ENCODE peak calls at places on chromosomes 11 and 22, in five cellular contexts. D, R, O, H and K are unnamed samples.

GRCh38 chr11:102666331-102666957 is 39.1 kb downstream of the MMP27 start:
- DNase-seq in R (peak; percentile 37), O (peak; percentile 79), H (peak; percentile 88), D (peak; percentile 30), K (peak; percentile 19)

GRCh38 chr11:121249039-121249663 is 43.4 kb upstream of the SC5D start:
- DNase-seq in D (peak; percentile 29), O (peak; percentile 72), R (peak; percentile 24), H (peak; percentile 61), K (no peak)

GRCh38 chr11:74819400-74819799 is 70.8 kb downstream of the RNF169 start:
- DNase-seq in R (no peak), O (no peak), D (no peak), H (no peak), K (no peak)

GRCh38 chr22:42868751-42869251 is 11.7 kb upstream of the ARFGAP3 start:
- DNase-seq in R (no peak), H (no peak), O (no peak), D (no peak), K (no peak)

GRCh38 chr11:62538470-62539237 is 8.0 kb downstream of the AHNAK start:
- DNase-seq in O (no peak), R (no peak), D (no peak), H (peak; percentile 29), K (no peak)

GRCh38 chr11:59669611-59670009 is 773 bp upstream of the PATL1 start:
- DNase-seq in R (no peak), O (peak; percentile 41), H (no peak), D (no peak), K (no peak)

GRCh38 chr22:31610611-31611010 is 51.4 kb downstream of the PISD start:
- DNase-seq in R (no peak), O (no peak), D (no peak), H (no peak), K (no peak)

GRCh38 chr11:59556883-59557205 is 45.5 kb downstream of the OR4D9 start:
- DNase-seq in O (peak; percentile 23), R (no peak), D (no peak), H (peak; percentile 49), K (no peak)

GRCh38 chr22:26054846-26055245 is 114.4 kb upstream of the SEZ6L start:
- DNase-seq in O (no peak), H (no peak), R (no peak), D (no peak), K (no peak)

GRCh38 chr11:3164540-3165151 is 464 bp downstream of the OSBPL5 start:
- DNase-seq in H (no peak), R (no peak), D (no peak), O (no peak), K (no peak)

GRCh38 chr11:26843539-26843938 is 121.7 kb upstream of the SLC5A12 start:
- DNase-seq in R (no peak), O (no peak), H (no peak), D (no peak), K (no peak)

GRCh38 chr11:61349189-61349751 is 12.4 kb downstream of the CYB561A3 start:
- DNase-seq in O (no peak), D (no peak), H (no peak), R (no peak), K (no peak)
- H3K9ac ChIP-seq in O (no peak overlapping the region), D (peak overlapping the region; percentile 72), H (no peak overlapping the region), R (no peak overlapping the region), K (no peak overlapping the region)

GRCh38 chr22:46728470-46728869 is 9.6 kb downstream of the CERK start:
- DNase-seq in H (no peak), O (no peak), D (no peak), R (no peak), K (no peak)
- H3K27ac ChIP-seq in H (no peak overlapping the region), O (no peak overlapping the region), D (no peak overlapping the region), R (no peak overlapping the region), K (peak overlapping the region; percentile 10)

GRCh38 chr11:73374130-73374529 is 2.1 kb upstream of the RELT start:
- DNase-seq in D (no peak), H (no peak), O (no peak), R (no peak), K (no peak)

GRCh38 chr11:73372371-73372993 is 3.7 kb upstream of the RELT start:
- DNase-seq in D (no peak), H (peak; percentile 68), R (peak; percentile 21), O (peak; percentile 44), K (no peak)

GRCh38 chr11:73376803-73377629 is 817 bp downstream of the RELT start:
- DNase-seq in H (peak; percentile 90), D (no peak), R (peak; percentile 40), O (peak; percentile 69), K (peak; percentile 51)

GRCh38 chr11:73376168-73376802 is at the start of gene RELT:
- DNase-seq in D (peak; percentile 91), R (peak; percentile 71), H (peak; percentile 98), O (peak; percentile 98), K (peak; percentile 92)

DNA sequence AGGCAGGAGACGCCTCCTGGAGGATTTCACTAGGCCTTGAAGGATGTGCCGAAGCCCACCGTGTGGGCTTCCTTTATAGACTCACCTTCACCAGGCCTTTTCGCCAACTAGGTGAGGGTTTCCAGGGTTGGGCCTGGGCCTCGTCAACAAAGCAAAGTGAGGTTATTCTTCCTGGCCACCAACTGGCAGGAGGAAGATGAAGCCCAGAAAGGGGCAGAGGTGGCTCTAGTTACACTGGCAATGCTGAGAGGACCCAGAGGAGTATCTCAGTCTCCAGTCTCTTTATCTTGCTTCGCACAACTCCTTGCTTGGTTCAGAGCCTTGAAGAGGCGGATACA is 400 bp upstream of the RELT start:
- DNase-seq in D (no peak), O (no peak), H (no peak), R (no peak), K (no peak)
- H3K4me3 ChIP-seq in D (peak overlapping the region; percentile 21), O (no peak overlapping the region), H (peak overlapping the region; percentile 17), R (peak overlapping the region; percentile 6), K (no peak overlapping the region)

DNA sequence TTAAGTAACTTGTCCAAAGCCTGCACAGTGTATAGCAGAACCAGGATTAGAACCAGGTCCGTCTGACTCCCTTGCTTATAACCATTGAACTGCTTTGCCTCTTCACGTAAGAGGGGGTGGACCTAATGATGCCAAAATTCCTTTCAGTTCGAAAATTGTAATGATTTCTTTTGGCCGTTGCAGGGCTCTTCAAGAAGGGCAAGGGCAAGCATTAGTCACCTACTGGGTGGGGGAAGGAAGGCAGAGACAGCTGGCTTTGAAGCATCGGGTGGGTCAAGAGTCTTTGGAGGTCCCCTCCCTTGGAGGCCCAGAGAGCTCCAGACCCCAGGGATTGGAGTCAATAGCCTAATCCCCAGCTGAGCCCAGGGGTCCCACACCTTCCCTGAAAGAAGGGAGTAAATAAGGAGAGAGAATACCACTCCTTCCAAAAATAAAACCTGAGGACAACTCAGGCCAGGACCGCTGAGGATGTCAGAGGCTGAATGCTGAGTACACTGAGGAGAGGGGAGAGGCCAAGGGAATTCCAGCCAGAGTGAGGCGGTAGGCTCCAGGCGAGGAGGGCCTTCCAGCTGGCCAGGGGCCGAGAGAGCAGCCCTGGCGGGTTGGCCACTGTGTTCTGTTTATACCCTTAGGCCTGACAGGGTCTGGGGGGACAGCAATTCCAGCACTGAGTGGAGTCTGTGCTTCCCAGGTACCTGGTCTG is 14.1 kb downstream of the CREB3L1 start:
- DNase-seq in D (no peak), H (no peak), O (peak; percentile 34), R (no peak), K (no peak)
- H3K9ac ChIP-seq in D (no peak overlapping the region), H (no peak overlapping the region), O (no peak overlapping the region), R (no peak overlapping the region), K (no peak overlapping the region)

DNA sequence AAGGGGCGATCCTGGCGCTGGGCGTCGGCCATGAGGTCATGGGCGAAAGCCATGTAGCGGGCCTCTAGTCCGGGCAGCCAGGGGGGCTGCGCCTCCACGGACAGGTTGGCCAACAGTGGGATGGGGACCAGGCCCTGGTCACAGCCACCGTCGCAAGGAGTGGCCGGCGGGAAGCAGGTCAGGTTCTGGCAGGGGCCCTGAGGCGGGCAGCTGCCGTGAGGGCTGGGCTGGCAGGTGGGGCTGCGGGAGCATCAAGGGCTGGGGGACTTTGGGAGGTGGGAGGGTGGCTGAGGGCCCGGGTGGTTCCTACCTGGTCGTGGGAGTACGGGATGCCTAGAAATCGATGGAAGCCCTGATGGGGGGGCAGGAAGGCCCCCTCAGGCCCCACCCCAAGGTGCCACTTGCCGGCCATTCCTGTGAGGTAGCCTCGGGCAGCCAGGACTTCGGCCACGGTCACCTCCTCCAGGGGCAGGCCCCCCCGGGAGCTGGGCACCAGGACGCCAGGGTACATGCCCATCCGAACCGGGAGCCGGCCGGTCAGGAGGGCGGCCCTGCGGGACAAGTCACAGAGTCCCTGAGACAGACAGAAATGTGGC is 998 bp downstream of the ARSA start:
- DNase-seq in D (no peak), O (no peak), R (no peak), H (no peak), K (no peak)
- H3K27ac ChIP-seq in D (no peak overlapping the region), O (no peak overlapping the region), R (peak overlapping the region; percentile 61), H (no peak overlapping the region), K (peak overlapping the region; percentile 92)

GRCh38 chr11:76376746-76377558 is 4.0 kb downstream of the THAP12 start:
- DNase-seq in R (no peak), D (no peak), H (peak; percentile 53), O (no peak), K (no peak)

GRCh38 chr11:76382209-76382608 is 1.1 kb downstream of the GVQW3 start:
- DNase-seq in H (no peak), O (no peak), R (no peak), D (no peak), K (no peak)

GRCh38 chr11:76379811-76380160 is 1.1 kb downstream of the THAP12 start:
- DNase-seq in R (no peak), D (no peak), H (peak; percentile 49), O (no peak), K (no peak)

GRCh38 chr11:76380161-76380976 is 563 bp downstream of the THAP12 start:
- DNase-seq in D (peak; percentile 29), H (peak; percentile 69), R (no peak), O (peak; percentile 38), K (peak; percentile 47)

GRCh38 chr11:76380977-76381719 is at the start of the genes GVQW3 and THAP12:
- DNase-seq in H (peak; percentile 99), R (peak; percentile 93), O (peak; percentile 99), D (peak; percentile 99), K (peak; percentile 97)
- H3K4me3 ChIP-seq in H (peak within 1 kb of the TSS; percentile 84), R (peak within 1 kb of the TSS; percentile 76), O (peak within 1 kb of the TSS; percentile 73), D (peak within 1 kb of the TSS; percentile 96), K (peak within 1 kb of the TSS; percentile 94)

GRCh38 chr11:10310301-10310841 is 5.5 kb downstream of the ADM start:
- DNase-seq in O (no peak), D (no peak), H (no peak), R (no peak), K (no peak)
- H3K9ac ChIP-seq in O (no peak overlapping the region), D (no peak overlapping the region), H (no peak overlapping the region), R (peak overlapping the region; percentile 8), K (no peak overlapping the region)

DNA sequence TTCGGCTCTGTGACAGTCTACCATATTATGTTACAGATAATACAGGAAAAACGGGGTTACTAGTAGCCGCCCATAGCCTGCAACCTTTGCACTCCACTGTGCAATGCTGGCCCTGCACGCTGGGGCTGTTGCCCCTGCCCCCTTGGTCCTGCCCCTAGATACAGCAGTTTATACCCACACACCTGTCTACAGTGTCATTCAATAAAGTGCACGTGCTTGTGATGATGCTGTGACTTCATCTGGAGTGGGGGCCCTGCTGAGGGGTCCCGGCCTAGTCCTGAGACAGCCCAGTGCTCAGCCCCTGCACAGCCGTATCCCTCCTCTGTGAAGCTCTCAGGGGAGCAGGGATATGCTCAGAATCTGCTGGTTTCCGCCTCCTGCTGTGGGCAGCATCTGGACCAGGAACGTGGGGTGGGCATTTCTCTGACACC is 1.2 kb downstream of the IFITM1 start:
- DNase-seq in D (no peak), R (no peak), O (no peak), H (no peak), K (peak; percentile 47)
- H3K27ac ChIP-seq in D (no peak overlapping the region), R (no peak overlapping the region), O (no peak overlapping the region), H (no peak overlapping the region), K (peak overlapping the region; percentile 83)